ENCODE peak calls at places on chromosomes 4 and X, in seven cellular contexts. N is HepG2, J is SK-N-SH, H is HCT116, B is K562, I is GM12878, K is H1. E is an unnamed sample.
A peak's percentile ranks its signal among the peaks of the same experiment; 100 is the strongest.

GRCh38 chr4:77818667-77819408 is at the start of gene CNOT6L:
- DNase-seq in N (no peak), J (peak; percentile 83), H (peak; percentile 36), B (peak; percentile 56), I (no peak), K (no peak), E (no peak)

GRCh38 chr4:145935253-145936141 is 3.1 kb downstream of the ZNF827 start:
- DNase-seq in N (peak; percentile 61), J (peak; percentile 50), H (no peak), B (no peak), I (peak; percentile 48), K (no peak), E (no peak)

GRCh38 chrX:4314586-4314985 is 601.1 kb upstream of the PRKX start:
- DNase-seq in N (no peak), J (no peak), H (no peak), B (no peak), I (no peak), K (no peak), E (no peak)

GRCh38 chr4:74873545-74874295 is 59.2 kb upstream of the PARM1 start:
- DNase-seq in N (no peak), J (no peak), H (no peak), B (no peak), I (peak; percentile 58), K (no peak), E (no peak)

GRCh38 chr4:38034986-38035882 is 75.0 kb downstream of the PTTG2 start:
- DNase-seq in N (peak; percentile 66), J (peak; percentile 59), H (peak; percentile 44), B (peak; percentile 54), I (no peak), K (no peak), E (peak; percentile 13)

GRCh38 chrX:139751053-139751452 is 43.1 kb upstream of the MCF2 start:
- DNase-seq in N (no peak), J (no peak), H (no peak), B (no peak), I (no peak), K (no peak), E (no peak)

GRCh38 chr4:26372525-26373172 is 51.8 kb downstream of the RBPJ start:
- DNase-seq in N (peak; percentile 90), J (peak; percentile 51), H (no peak), B (no peak), I (peak; percentile 83), K (no peak), E (peak; percentile 5)

GRCh38 chr4:163748474-163748873 is 254.0 kb downstream of the TMA16 start:
- DNase-seq in N (no peak), J (peak; percentile 24), H (no peak), B (no peak), I (no peak), K (no peak), E (no peak)

GRCh38 chr4:182219400-182219799 is 23.8 kb upstream of the TENM3 start:
- DNase-seq in N (no peak), J (no peak), H (no peak), B (no peak), I (no peak), K (no peak), E (no peak)

GRCh38 chr4:94452476-94453300 is 946 bp downstream of the PDLIM5 start:
- DNase-seq in N (peak; percentile 81), J (peak; percentile 54), H (peak; percentile 61), B (peak; percentile 39), I (no peak), K (peak; percentile 54), E (no peak)

GRCh38 chrX:68175569-68175968 is 257.7 kb downstream of the OPHN1 start:
- DNase-seq in N (no peak), J (no peak), H (no peak), B (no peak), I (no peak), K (no peak), E (no peak)

GRCh38 chr4:173420324-173420752 is 21.4 kb upstream of the SCRG1 start:
- DNase-seq in N (peak; percentile 8), J (peak; percentile 34), H (peak; percentile 12), B (peak; percentile 18), I (no peak), K (no peak), E (peak; percentile 10)

GRCh38 chrX:65697915-65698796 is 30.7 kb downstream of the MSN start:
- DNase-seq in N (no peak), J (no peak), H (no peak), B (peak; percentile 36), I (peak; percentile 83), K (no peak), E (no peak)

GRCh38 chrX:132488092-132488749 is 617 bp downstream of the MBNL3 start:
- DNase-seq in N (no peak), J (no peak), H (no peak), B (no peak), I (no peak), K (no peak), E (no peak)

GRCh38 chr4:173642509-173642908 is 112.5 kb upstream of the HAND2 start:
- DNase-seq in N (no peak), J (no peak), H (no peak), B (no peak), I (no peak), K (no peak), E (no peak)

GRCh38 chr4:6989331-6989923 is 53.7 kb upstream of the TADA2B start:
- DNase-seq in N (no peak), J (no peak), H (no peak), B (no peak), I (no peak), K (no peak), E (no peak)

GRCh38 chr4:6991249-6991648 is 51.9 kb upstream of the TADA2B start:
- DNase-seq in N (no peak), J (no peak), H (no peak), B (no peak), I (no peak), K (no peak), E (no peak)

GRCh38 chr4:6990661-6991060 is 52.5 kb upstream of the TADA2B start:
- DNase-seq in N (no peak), J (no peak), H (no peak), B (no peak), I (no peak), K (no peak), E (no peak)

GRCh38 chr4:6992728-6993655 is 50.2 kb upstream of the TADA2B start:
- DNase-seq in N (no peak), J (peak; percentile 75), H (no peak), B (no peak), I (no peak), K (no peak), E (no peak)

DNA sequence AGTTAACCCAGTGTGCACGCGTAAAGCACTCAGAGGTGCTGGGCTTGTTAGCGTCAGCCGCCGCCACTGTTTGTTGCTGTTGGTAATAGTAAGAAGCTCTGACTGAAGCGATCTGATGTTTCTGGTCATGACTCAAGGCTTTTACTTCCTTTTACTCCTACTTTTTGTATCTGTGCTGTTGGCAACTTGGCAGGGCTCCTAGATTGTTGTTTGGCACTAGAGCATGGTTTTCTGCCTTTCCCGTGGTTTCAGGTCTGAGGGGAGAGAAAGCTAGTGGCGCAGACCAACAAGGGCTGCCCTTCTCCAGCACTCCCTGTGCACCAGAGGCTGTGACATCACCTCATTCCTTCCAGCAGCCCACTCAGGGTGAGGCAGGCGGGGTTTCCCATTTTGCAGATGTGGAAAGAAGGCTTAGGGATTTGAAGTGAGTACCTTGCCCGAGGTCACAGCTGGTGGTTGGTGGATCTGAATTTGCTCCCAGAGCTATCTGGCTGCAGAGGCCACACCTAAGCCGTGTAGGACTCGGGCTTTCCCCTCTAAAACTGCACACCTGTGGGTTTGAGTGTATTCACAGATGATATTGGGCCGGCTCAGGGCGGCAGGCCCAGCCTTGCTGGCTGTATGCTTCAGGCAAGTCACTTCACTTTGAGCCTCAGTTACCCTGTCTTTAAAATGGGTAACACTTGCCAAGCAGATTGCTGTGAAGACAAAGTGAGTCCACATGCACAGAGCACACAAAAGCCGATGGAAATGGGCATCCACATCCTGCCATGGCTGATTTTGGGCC is 51.2 kb upstream of the TADA2B start:
- DNase-seq in N (no peak), J (peak; percentile 38), H (no peak), B (no peak), I (no peak), K (no peak), E (no peak)
- H3K27ac ChIP-seq in N (no peak overlapping the region), J (peak overlapping the region; percentile 66), H (no peak overlapping the region), B (no peak overlapping the region), I (peak overlapping the region; percentile 56), K (no peak overlapping the region), E (no peak overlapping the region)

DNA sequence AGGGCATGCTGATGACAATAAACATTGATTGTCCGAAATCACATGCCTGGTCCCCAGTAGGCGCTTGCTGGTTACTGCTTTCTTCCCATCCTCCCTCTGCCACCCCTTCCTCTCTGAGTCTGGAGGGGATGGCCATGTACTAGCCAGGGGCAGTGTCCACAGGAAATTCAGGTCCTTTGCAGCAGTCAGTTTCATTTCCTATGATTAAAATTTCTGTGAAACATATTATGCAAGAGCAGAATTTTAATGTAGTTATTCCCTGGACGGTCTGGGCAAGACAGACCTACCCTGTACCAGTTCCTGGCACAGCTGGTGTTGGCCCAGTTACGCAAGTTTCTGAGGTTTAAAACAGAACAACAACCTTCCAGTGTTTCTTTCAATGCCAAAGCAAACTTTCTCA is 28.2 kb upstream of the TLR2 start:
- DNase-seq in N (no peak), J (no peak), H (no peak), B (no peak), I (no peak), K (no peak), E (no peak)
- TF ChIP-seq SIN3A in N (no peak), J (no peak), H (no peak), B (no peak), I (no peak), K (no peak), E (no peak)

DNA sequence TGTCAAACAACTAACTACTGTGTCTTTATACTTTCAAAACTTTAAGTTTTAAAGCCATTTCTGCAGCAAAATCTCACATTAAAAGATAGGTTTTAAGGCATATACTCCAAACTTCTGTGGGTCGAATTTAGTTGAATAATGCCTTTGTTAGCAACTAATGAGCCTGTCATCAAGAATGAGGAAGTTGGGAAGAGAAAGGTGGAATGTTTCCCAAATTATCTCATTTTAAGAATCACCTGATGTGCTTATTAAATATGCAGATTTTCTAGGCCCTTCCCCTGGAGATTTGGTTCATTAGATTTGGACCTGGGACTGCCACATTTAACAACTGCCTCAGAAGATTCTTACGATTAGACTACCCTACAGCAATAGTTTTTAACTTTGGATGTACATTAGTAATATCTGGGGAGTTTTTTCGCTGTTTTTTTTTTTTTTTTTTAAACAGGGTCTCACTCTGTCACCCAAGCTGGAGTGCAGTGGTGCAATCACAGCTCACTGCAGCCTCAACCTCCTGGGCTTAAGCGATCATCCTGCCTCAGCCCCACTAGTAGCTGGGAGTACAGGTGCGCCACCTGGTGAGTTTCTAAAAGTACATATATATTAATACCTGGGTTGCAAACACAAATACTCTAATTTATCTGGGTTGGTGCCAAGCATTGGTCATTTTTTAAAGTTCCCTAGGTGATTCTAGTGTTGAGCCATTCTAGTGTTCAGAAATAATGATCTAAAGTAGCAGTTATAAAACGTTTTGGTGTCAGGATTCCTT is 16.1 kb upstream of the TASL start:
- DNase-seq in N (peak; percentile 7), J (no peak), H (peak; percentile 38), B (no peak), I (no peak), K (no peak), E (no peak)
- TF ChIP-seq CTCF in N (peak; percentile 60), J (no peak), H (peak; percentile 21), B (no peak), I (peak; percentile 28), K (no peak), E (peak; percentile 24)

DNA sequence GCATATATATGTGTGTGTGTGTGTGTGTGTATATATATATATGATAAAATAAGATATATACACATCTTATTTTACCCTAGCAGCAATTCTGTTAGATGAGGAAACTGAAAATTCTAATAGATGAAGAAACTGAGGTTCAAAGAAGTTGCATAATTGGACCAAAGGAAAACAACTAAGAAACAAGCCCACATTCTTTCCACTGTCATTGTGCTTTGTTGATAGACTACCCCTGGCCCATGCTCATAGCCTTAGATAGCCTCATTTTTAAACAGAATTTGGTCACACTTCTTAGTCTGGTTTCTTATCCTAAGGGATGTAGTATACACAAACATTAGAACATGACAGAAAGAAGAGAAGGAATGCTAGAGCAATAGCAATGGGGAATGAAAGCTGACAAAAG is 138.8 kb downstream of the NDST3 start:
- DNase-seq in N (no peak), J (no peak), H (no peak), B (no peak), I (no peak), K (no peak), E (no peak)
- H3K27ac ChIP-seq in N (no peak overlapping the region), J (peak overlapping the region; percentile 32), H (no peak overlapping the region), B (no peak overlapping the region), I (no peak overlapping the region), K (no peak overlapping the region), E (no peak overlapping the region)

E was measured in Panc1.